ENCODE peak calls at places on chromosomes 7 and 10, in six cellular contexts. A is cardiac muscle cell, L is kidney, P is IMR-90, X is WTC11, B is GM10248. G is an unnamed sample.

GRCh38 chr7:37901890-37902524 is 14.6 kb downstream of the SFRP4 start:
- DNase-seq in P (peak; percentile 4), X (no peak), B (no peak), L (no peak), A (no peak), G (no peak)

GRCh38 chr7:109003742-109004141 is 434.1 kb downstream of the DNAJB9 start:
- DNase-seq in B (no peak), L (no peak), A (no peak), X (no peak), P (no peak), G (no peak)

GRCh38 chr10:61554925-61555324 is 101.7 kb upstream of the TMEM26 start:
- DNase-seq in L (no peak), P (no peak), B (no peak), X (no peak), A (no peak), G (no peak)

GRCh38 chr10:67520924-67521520 is 175.0 kb downstream of the CTNNA3 start:
- DNase-seq in B (peak; percentile 36), X (no peak), A (peak; percentile 67), P (peak; percentile 72), L (no peak), G (peak; percentile 47)

GRCh38 chr10:25142465-25142864 is 32.3 kb upstream of the GPR158 start:
- DNase-seq in A (no peak), B (no peak), L (no peak), X (no peak), P (peak; percentile 4), G (no peak)

GRCh38 chr10:33132626-33133025 is 174.6 kb upstream of the ITGB1 start:
- DNase-seq in P (no peak), A (no peak), X (peak; percentile 36), B (no peak), L (no peak), G (no peak)

GRCh38 chr10:43409385-43410109 is 561 bp upstream of the HNRNPF start:
- DNase-seq in L (peak; percentile 79), B (no peak), P (no peak), A (no peak), X (peak; percentile 23), G (no peak)

GRCh38 chr7:42720871-42721835 is 190.7 kb downstream of the C7orf25 start:
- DNase-seq in A (no peak), L (peak; percentile 63), X (no peak), P (no peak), B (no peak), G (peak; percentile 14)

GRCh38 chr10:78868861-78869260 is 199.9 kb upstream of the ZMIZ1 start:
- DNase-seq in X (no peak), P (no peak), A (no peak), B (no peak), L (no peak), G (no peak)

GRCh38 chr10:64036306-64036930 is 515.2 kb downstream of the REEP3 start:
- DNase-seq in P (no peak), A (no peak), L (no peak), B (no peak), X (no peak), G (no peak)

GRCh38 chr10:86310702-86311101 is 55.9 kb downstream of the GRID1 start:
- DNase-seq in X (no peak), B (no peak), L (no peak), P (no peak), A (no peak), G (no peak)

GRCh38 chr10:64071218-64071617 is 550.0 kb downstream of the REEP3 start:
- DNase-seq in L (no peak), P (no peak), X (no peak), A (no peak), B (no peak), G (no peak)

GRCh38 chr10:122057841-122058240 is 68.9 kb downstream of the TACC2 start:
- DNase-seq in A (no peak), B (no peak), P (no peak), L (no peak), X (no peak), G (no peak)

GRCh38 chr10:124037286-124037685 is 56.1 kb downstream of the CHST15 start:
- DNase-seq in A (no peak), L (peak; percentile 37), X (no peak), B (no peak), P (no peak), G (no peak)

GRCh38 chr7:20778063-20778721 is 8.5 kb downstream of the SP8 start:
- DNase-seq in B (peak; percentile 57), X (peak; percentile 86), A (peak; percentile 86), L (no peak), P (no peak), G (peak; percentile 86)

GRCh38 chr7:157009170-157009777 is 1.2 kb downstream of the MNX1 start:
- DNase-seq in A (no peak), X (no peak), B (no peak), P (no peak), L (no peak), G (no peak)

GRCh38 chr10:3625959-3626751 is 158.9 kb downstream of the KLF6 start:
- DNase-seq in B (no peak), A (no peak), P (peak; percentile 95), X (no peak), L (no peak), G (no peak)

GRCh38 chr10:71429929-71430328 is 33.2 kb downstream of the CDH23 start:
- DNase-seq in A (no peak), L (peak; percentile 22), B (no peak), P (no peak), X (peak; percentile 40), G (no peak)

GRCh38 chr10:101133489-101134298 is 2.6 kb downstream of the TLX1 start:
- DNase-seq in A (no peak), P (no peak), B (no peak), L (peak; percentile 37), X (no peak), G (peak; percentile 54)

GRCh38 chr7:97620495-97620894 is 111.4 kb upstream of the TAC1 start:
- DNase-seq in P (no peak), A (no peak), X (no peak), L (no peak), B (no peak), G (no peak)

GRCh38 chr10:91944880-91945630 is 21.5 kb downstream of the BTAF1 start:
- DNase-seq in X (no peak), L (no peak), A (no peak), P (peak; percentile 61), B (no peak), G (no peak)

GRCh38 chr7:138934401-138934800 is 46.8 kb downstream of the KIAA1549 start:
- DNase-seq in A (no peak), L (no peak), P (no peak), X (no peak), B (no peak), G (no peak)

GRCh38 chr7:20484366-20484765 is 131.1 kb upstream of the ABCB5 start:
- DNase-seq in B (no peak), L (no peak), P (no peak), A (no peak), X (no peak), G (no peak)

GRCh38 chr10:86389441-86390193 is 23.0 kb upstream of the GRID1 start:
- DNase-seq in P (peak; percentile 19), A (peak; percentile 79), L (peak; percentile 83), X (peak; percentile 93), B (peak; percentile 85), G (peak; percentile 81)

GRCh38 chr7:136549756-136550155 is 318.7 kb upstream of the CHRM2 start:
- DNase-seq in P (no peak), B (no peak), X (no peak), L (no peak), A (no peak), G (no peak)

GRCh38 chr7:6078548-6078947 is 47.4 kb downstream of the ANKRD61 start:
- DNase-seq in A (no peak), B (no peak), L (no peak), P (no peak), X (no peak), G (no peak)

GRCh38 chr10:28532509-28533314 is at the start of gene WAC:
- DNase-seq in L (peak; percentile 98), B (peak; percentile 94), P (peak; percentile 89), A (peak; percentile 96), X (peak; percentile 97), G (peak; percentile 99)

GRCh38 chr10:79937256-79937635 is 11.7 kb downstream of the SFTPD start:
- DNase-seq in B (no peak), L (no peak), P (no peak), X (no peak), A (no peak), G (no peak)

GRCh38 chr10:79937661-79938226 is 11.2 kb downstream of the SFTPD start:
- DNase-seq in L (no peak), P (no peak), A (no peak), B (no peak), X (no peak), G (no peak)

GRCh38 chr10:79939969-79940368 is 8.9 kb downstream of the SFTPD start:
- DNase-seq in A (no peak), X (no peak), B (no peak), P (no peak), L (no peak), G (no peak)

GRCh38 chr10:79940431-79940830 is 8.5 kb downstream of the SFTPD start:
- DNase-seq in L (no peak), B (no peak), P (no peak), A (no peak), X (no peak), G (no peak)

GRCh38 chr10:79938728-79939380 is 10.1 kb downstream of the SFTPD start:
- DNase-seq in L (no peak), A (peak; percentile 7), P (no peak), X (no peak), B (peak; percentile 48), G (no peak)
- TF ChIP-seq CTCF in L (no peak), A (no peak), P (no peak), X (no peak), B (no peak), G (no peak)

DNA sequence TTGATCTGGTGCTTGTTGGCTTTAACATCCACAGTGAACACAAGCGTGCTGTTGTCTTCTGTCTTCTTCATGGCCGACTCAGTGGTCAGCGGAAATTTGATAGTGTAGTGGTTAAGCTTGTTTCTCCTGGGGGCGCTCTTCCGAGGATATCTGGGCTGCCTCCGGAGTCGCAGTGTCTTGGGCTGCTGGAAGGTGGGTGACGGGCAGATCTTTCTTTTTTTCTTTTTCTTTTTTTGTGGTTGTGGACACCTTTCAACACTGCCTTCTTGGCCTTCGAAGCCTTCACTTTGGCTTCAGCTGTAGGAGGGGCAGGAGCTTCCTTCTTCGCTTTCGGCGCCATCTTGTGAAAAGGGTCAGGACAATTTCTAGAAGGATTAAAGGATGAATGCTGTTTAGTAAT is 23.8 kb upstream of the RPA3 start:
- DNase-seq in A (no peak), X (peak; percentile 15), L (no peak), B (no peak), P (no peak), G (no peak)
- TF ChIP-seq CTCF in A (no peak), X (no peak), L (no peak), B (no peak), P (no peak), G (no peak)

GRCh38 chr7:105876091-105876963 is at the start of gene ATXN7L1:
- DNase-seq in A (peak; percentile 98), P (peak; percentile 98), X (peak; percentile 95), L (peak; percentile 97), B (peak; percentile 87), G (peak; percentile 98)
- TF ChIP-seq CTCF in A (peak; percentile 29), P (peak; percentile 72), X (peak; percentile 52), L (peak; percentile 59), B (peak; percentile 78), G (no peak)

DNA sequence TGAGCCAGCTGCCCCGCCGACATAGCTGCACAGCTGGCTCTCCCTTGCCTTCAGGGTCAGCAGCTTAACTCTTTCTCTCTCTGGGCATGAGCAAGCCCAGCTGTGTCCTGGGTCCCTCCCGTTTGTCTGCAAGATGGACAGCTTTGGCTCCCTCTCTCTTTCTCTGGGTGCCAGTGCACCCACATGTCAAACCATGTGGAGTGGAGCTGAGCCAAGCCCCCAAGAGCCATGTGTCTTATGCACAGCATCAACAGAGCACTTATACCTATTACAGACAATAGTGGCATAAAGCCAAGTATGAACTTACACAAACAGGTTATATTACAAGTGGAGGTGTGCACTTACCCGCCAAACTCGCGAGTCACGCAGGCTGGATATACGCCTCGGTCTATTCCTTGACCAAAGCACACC is 35.7 kb upstream of the MTPAP start:
- DNase-seq in X (peak; percentile 54), L (no peak), A (peak; percentile 50), P (peak; percentile 34), B (no peak), G (no peak)
- TF ChIP-seq CTCF in X (peak; percentile 12), L (no peak), A (peak; percentile 44), P (peak; percentile 40), B (peak; percentile 49), G (no peak)